ENCODE peak calls at places on chromosomes 2 and 18, in six cellular contexts. S is HepG2, Q is H1, T is HCT116, J is K562, D is GM12878. X is an unnamed sample.

GRCh38 chr2:64730551-64731305 is 77.0 kb upstream of the SERTAD2 start:
- DNase-seq in S (peak; percentile 94), Q (no peak), T (no peak), J (no peak), D (peak; percentile 69), X (peak; percentile 64)

GRCh38 chr2:64485961-64486360 is 32.0 kb downstream of the LGALSL start:
- DNase-seq in S (no peak), Q (no peak), T (no peak), J (no peak), D (no peak), X (no peak)

GRCh38 chr18:37452697-37453385 is 112.8 kb downstream of the CELF4 start:
- DNase-seq in S (no peak), Q (no peak), T (no peak), J (no peak), D (no peak), X (no peak)

GRCh38 chr18:45167109-45167551 is 448.1 kb upstream of the SLC14A2 start:
- DNase-seq in S (no peak), Q (no peak), T (no peak), J (no peak), D (no peak), X (no peak)

GRCh38 chr18:11064106-11064505 is 85.3 kb downstream of the PIEZO2 start:
- DNase-seq in S (no peak), Q (no peak), T (no peak), J (no peak), D (no peak), X (no peak)

GRCh38 chr2:66003931-66004330 is 431.0 kb upstream of the MEIS1 start:
- DNase-seq in S (no peak), Q (no peak), T (no peak), J (no peak), D (no peak), X (no peak)

GRCh38 chr18:36809590-36810381 is 19.0 kb downstream of the TPGS2 start:
- DNase-seq in S (peak; percentile 56), Q (no peak), T (peak; percentile 39), J (peak; percentile 79), D (peak; percentile 27), X (peak; percentile 76)

GRCh38 chr2:198374375-198375072 is 570.1 kb downstream of the PLCL1 start:
- DNase-seq in S (peak; percentile 51), Q (peak; percentile 59), T (no peak), J (peak; percentile 33), D (no peak), X (peak; percentile 12)

GRCh38 chr2:12151716-12152115 is 405.3 kb downstream of the LPIN1 start:
- DNase-seq in S (no peak), Q (no peak), T (no peak), J (no peak), D (no peak), X (no peak)

GRCh38 chr2:12155308-12156061 is 409.1 kb downstream of the LPIN1 start:
- DNase-seq in S (no peak), Q (no peak), T (peak; percentile 26), J (no peak), D (no peak), X (no peak)

GRCh38 chr2:12152888-12153287 is 406.5 kb downstream of the LPIN1 start:
- DNase-seq in S (no peak), Q (no peak), T (no peak), J (no peak), D (no peak), X (no peak)
- H4K20me1 ChIP-seq in S (no peaks in the 10 kb centered on the region), Q (no peaks in the 10 kb centered on the region), T (no peaks in the 10 kb centered on the region), J (no peaks in the 10 kb centered on the region), D (no peaks in the 10 kb centered on the region), X (no peaks in the 10 kb centered on the region)

DNA sequence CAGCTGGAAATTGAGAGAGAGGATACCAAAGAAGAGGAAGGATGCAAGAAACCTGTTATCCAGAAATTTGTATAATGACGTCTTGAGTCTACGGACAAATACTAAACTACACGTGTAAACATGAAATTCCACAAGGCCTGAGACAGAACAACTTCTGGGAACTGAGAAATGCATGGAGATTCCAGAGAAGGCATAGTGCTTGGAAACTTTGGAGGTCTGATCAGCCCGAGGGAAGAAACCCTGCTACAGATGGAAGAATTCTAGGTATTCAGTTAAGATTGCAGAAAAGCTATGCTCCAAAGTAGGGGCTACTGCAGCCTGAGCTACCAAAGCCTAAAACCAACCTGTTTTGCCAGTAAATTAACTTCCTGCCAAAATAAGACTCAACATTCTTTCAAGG is 120.4 kb downstream of the PDCL3 start:
- DNase-seq in S (no peak), Q (no peak), T (no peak), J (no peak), D (no peak), X (no peak)
- TF ChIP-seq YY1 in S (no peak), Q (no peak), T (no peak), J (no peak), D (no peak), X (no peak)

GRCh38 chr2:241271641-241272297 is 43.7 kb downstream of the HDLBP start:
- DNase-seq in S (peak; percentile 76), Q (peak; percentile 58), T (peak; percentile 38), J (peak; percentile 10), D (no peak), X (peak; percentile 78)
- H4K20me1 ChIP-seq in S (peaks cover 54% of the 10 kb centered on the region), Q (peaks cover 48% of the 10 kb centered on the region), T (peaks cover 29% of the 10 kb centered on the region), J (peaks cover 22% of the 10 kb centered on the region), D (peaks cover 6% of the 10 kb centered on the region), X (peaks cover 52% of the 10 kb centered on the region)

DNA sequence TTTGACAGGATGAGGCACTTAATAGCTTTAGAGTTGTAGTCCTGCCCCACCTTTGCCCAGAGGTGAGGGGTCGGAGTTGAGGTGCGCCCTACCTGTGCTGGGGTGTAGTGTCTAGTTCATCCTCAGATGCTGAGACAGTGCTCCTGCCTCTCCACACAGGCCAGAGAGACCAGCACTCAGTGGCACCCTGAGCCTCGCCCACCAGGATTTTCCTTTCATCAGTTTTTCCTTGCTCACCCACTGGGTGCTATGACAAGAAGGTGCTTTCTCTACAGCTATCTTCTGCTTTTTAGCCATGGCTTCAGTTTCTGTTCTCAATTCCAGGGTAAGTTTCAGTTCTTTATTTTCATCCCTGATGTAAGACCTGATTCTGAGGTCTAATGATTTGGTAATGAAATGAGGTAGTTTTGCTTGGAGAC is 16.8 kb upstream of the TMEM131 start:
- DNase-seq in S (no peak), Q (no peak), T (no peak), J (no peak), D (peak; percentile 88), X (no peak)
- TF ChIP-seq YY1 in S (no peak), Q (no peak), T (no peak), J (no peak), D (peak; percentile 17), X (no peak)

GRCh38 chr2:203934711-203935438 is 1.7 kb upstream of the ICOS start:
- DNase-seq in S (no peak), Q (no peak), T (no peak), J (no peak), D (no peak), X (no peak)
- H4K20me1 ChIP-seq in S (no peaks in the 10 kb centered on the region), Q (no peaks in the 10 kb centered on the region), T (no peaks in the 10 kb centered on the region), J (no peaks in the 10 kb centered on the region), D (no peaks in the 10 kb centered on the region), X (no peaks in the 10 kb centered on the region)

GRCh38 chr18:7899078-7899477 is 332.0 kb downstream of the PTPRM start:
- DNase-seq in S (no peak), Q (no peak), T (no peak), J (no peak), D (no peak), X (no peak)

GRCh38 chr18:7908686-7909299 is 341.7 kb downstream of the PTPRM start:
- DNase-seq in S (no peak), Q (no peak), T (no peak), J (no peak), D (no peak), X (no peak)

GRCh38 chr18:7902399-7902839 is 335.3 kb downstream of the PTPRM start:
- DNase-seq in S (no peak), Q (no peak), T (no peak), J (no peak), D (no peak), X (no peak)

GRCh38 chr18:7901657-7902056 is 334.5 kb downstream of the PTPRM start:
- DNase-seq in S (no peak), Q (no peak), T (no peak), J (no peak), D (no peak), X (no peak)

DNA sequence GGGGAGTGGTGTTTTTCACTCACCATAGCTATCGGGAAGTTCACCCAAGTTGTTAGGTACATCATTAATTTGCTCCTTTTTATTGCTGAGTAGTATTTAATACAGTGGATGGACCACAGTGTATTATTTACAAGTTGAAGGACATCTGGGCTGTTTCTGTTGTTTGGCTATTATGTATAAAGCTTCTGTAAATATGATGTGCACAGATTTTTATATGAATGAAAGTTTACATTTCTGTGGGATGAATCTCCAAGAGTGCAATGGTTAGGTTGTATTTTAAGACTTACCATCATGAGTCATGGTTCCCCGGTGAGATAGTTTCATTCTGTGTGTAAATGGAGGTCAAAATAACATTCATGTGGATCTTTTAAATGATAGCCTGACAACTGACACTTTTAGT is 337.4 kb downstream of the PTPRM start:
- DNase-seq in S (no peak), Q (no peak), T (no peak), J (no peak), D (no peak), X (no peak)
- TF ChIP-seq YY1 in S (no peak), Q (no peak), T (no peak), J (no peak), D (no peak), X (no peak)

X was measured in SK-N-SH.